ENCODE peak calls at places on chromosomes 4 and X, in four cellular contexts. One of them, this sample, is unnamed.

GRCh38 chr4:7747556-7747955 is 192.1 kb downstream of the AFAP1 start:
- DNase-seq in A549: no peak
- DNase-seq in GM12878: no peak
- DNase-seq in K562: no peak
- DNase-seq in this sample: no peak

GRCh38 chrX:48801281-48802088 is at the start of gene HDAC6:
- DNase-seq in GM12878: peak; percentile 94
- DNase-seq in K562: peak; percentile 91
- DNase-seq in A549: peak; percentile 99
- DNase-seq in this sample: peak; percentile 95

GRCh38 chr4:109631709-109632108 is 71.5 kb downstream of the CASP6 start:
- DNase-seq in GM12878: no peak
- DNase-seq in A549: peak; percentile 33
- DNase-seq in K562: no peak
- DNase-seq in this sample: no peak

GRCh38 chr4:64230709-64231310 is 178.4 kb downstream of the TECRL start:
- DNase-seq in GM12878: no peak
- DNase-seq in K562: no peak
- DNase-seq in A549: peak; percentile 14
- DNase-seq in this sample: no peak

GRCh38 chrX:9698566-9698965 is 67.1 kb downstream of the GPR143 start:
- DNase-seq in A549: no peak
- DNase-seq in K562: no peak
- DNase-seq in GM12878: no peak
- DNase-seq in this sample: no peak

GRCh38 chrX:131703646-131704045 is 159.8 kb downstream of the OR13H1 start:
- DNase-seq in A549: peak; percentile 24
- DNase-seq in GM12878: no peak
- DNase-seq in K562: no peak
- DNase-seq in this sample: no peak

GRCh38 chr4:122577189-122577553 is 43.7 kb downstream of the IL21 start:
- DNase-seq in K562: no peak
- DNase-seq in A549: no peak
- DNase-seq in GM12878: no peak
- DNase-seq in this sample: no peak

GRCh38 chrX:147838465-147839131 is 73.1 kb upstream of the FMR1 start:
- DNase-seq in A549: peak; percentile 16
- DNase-seq in GM12878: no peak
- DNase-seq in K562: no peak
- DNase-seq in this sample: peak; percentile 6

GRCh38 chr4:57119054-57119651 is 9.0 kb upstream of the IGFBP7 start:
- DNase-seq in GM12878: no peak
- DNase-seq in A549: peak; percentile 75
- DNase-seq in K562: no peak
- DNase-seq in this sample: no peak

GRCh38 chr4:54659213-54660144 is 1.7 kb downstream of the KIT start:
- DNase-seq in GM12878: no peak
- DNase-seq in K562: peak; percentile 16
- DNase-seq in A549: no peak
- DNase-seq in this sample: no peak

GRCh38 chr4:31045724-31046318 is 325.7 kb downstream of the PCDH7 start:
- DNase-seq in K562: no peak
- DNase-seq in GM12878: no peak
- DNase-seq in A549: peak; percentile 15
- DNase-seq in this sample: no peak

GRCh38 chr4:3703677-3704521 is 62.3 kb upstream of the ADRA2C start:
- DNase-seq in A549: no peak
- DNase-seq in K562: no peak
- DNase-seq in GM12878: no peak
- DNase-seq in this sample: no peak

GRCh38 chrX:14922437-14922836 is 49.2 kb downstream of the MOSPD2 start:
- DNase-seq in A549: no peak
- DNase-seq in K562: no peak
- DNase-seq in GM12878: no peak
- DNase-seq in this sample: no peak

GRCh38 chr4:127782275-127783025 is at the start of gene HSPA4L:
- DNase-seq in K562: no peak
- DNase-seq in GM12878: peak; percentile 49
- DNase-seq in A549: peak; percentile 72
- DNase-seq in this sample: peak; percentile 68

GRCh38 chr4:44232262-44232661 is 216.3 kb downstream of the KCTD8 start:
- DNase-seq in K562: no peak
- DNase-seq in GM12878: no peak
- DNase-seq in A549: no peak
- DNase-seq in this sample: no peak

GRCh38 chr4:84920591-84920990 is 45.9 kb downstream of the WDFY3 start:
- DNase-seq in A549: no peak
- DNase-seq in GM12878: no peak
- DNase-seq in K562: no peak
- DNase-seq in this sample: no peak

GRCh38 chr4:38189445-38189844 is 229.2 kb downstream of the PTTG2 start:
- DNase-seq in A549: peak; percentile 74
- DNase-seq in GM12878: no peak
- DNase-seq in K562: no peak
- DNase-seq in this sample: peak; percentile 65

GRCh38 chrX:120308959-120309872 is 2.0 kb downstream of the TMEM255A start:
- DNase-seq in A549: peak; percentile 85
- DNase-seq in K562: no peak
- DNase-seq in GM12878: peak; percentile 47
- DNase-seq in this sample: peak; percentile 57

GRCh38 chrX:16918979-16919378 is 27.5 kb upstream of the REPS2 start:
- DNase-seq in A549: no peak
- DNase-seq in GM12878: no peak
- DNase-seq in K562: no peak
- DNase-seq in this sample: no peak

GRCh38 chrX:7028246-7028645 is 119.3 kb upstream of the STS start:
- DNase-seq in K562: no peak
- DNase-seq in GM12878: no peak
- DNase-seq in A549: no peak
- DNase-seq in this sample: no peak

GRCh38 chr4:25113915-25114904 is 46.0 kb downstream of the SEPSECS start:
- DNase-seq in A549: no peak
- DNase-seq in GM12878: no peak
- DNase-seq in K562: peak; percentile 30
- DNase-seq in this sample: no peak

GRCh38 chr4:141458501-141458900 is 177.9 kb upstream of the IL15 start:
- DNase-seq in GM12878: no peak
- DNase-seq in K562: no peak
- DNase-seq in A549: peak; percentile 48
- DNase-seq in this sample: no peak

GRCh38 chrX:19924285-19924684 is 36.9 kb upstream of the SH3KBP1 start:
- DNase-seq in A549: no peak
- DNase-seq in GM12878: no peak
- DNase-seq in K562: no peak
- DNase-seq in this sample: no peak

GRCh38 chr4:141643557-141643956 is 7.2 kb downstream of the IL15 start:
- DNase-seq in K562: no peak
- DNase-seq in GM12878: no peak
- DNase-seq in A549: peak; percentile 57
- DNase-seq in this sample: no peak

GRCh38 chr4:84681488-84682274 is 98.8 kb downstream of the CDS1 start:
- DNase-seq in GM12878: no peak
- DNase-seq in K562: peak; percentile 10
- DNase-seq in A549: no peak
- DNase-seq in this sample: peak; percentile 38

GRCh38 chr4:102223461-102223860 is 121.8 kb downstream of the SLC39A8 start:
- DNase-seq in A549: no peak
- DNase-seq in K562: no peak
- DNase-seq in GM12878: no peak
- DNase-seq in this sample: no peak

GRCh38 chr4:31788676-31789075 is 1068.5 kb downstream of the PCDH7 start:
- DNase-seq in A549: no peak
- DNase-seq in GM12878: no peak
- DNase-seq in K562: no peak
- DNase-seq in this sample: no peak

GRCh38 chr4:72152731-72153130 is 120.9 kb downstream of the NPFFR2 start:
- DNase-seq in GM12878: no peak
- DNase-seq in A549: no peak
- DNase-seq in K562: no peak
- DNase-seq in this sample: no peak

GRCh38 chrX:153845195-153845594 is 14.9 kb upstream of the PDZD4 start:
- DNase-seq in A549: no peak
- DNase-seq in GM12878: no peak
- DNase-seq in K562: no peak
- DNase-seq in this sample: no peak

GRCh38 chrX:103656623-103657022 is 27.8 kb downstream of the TCEAL1 start:
- DNase-seq in GM12878: no peak
- DNase-seq in K562: no peak
- DNase-seq in A549: peak; percentile 88
- DNase-seq in this sample: no peak

GRCh38 chrX:12771445-12772069 is 19.7 kb upstream of the PRPS2 start:
- DNase-seq in K562: peak; percentile 71
- DNase-seq in A549: peak; percentile 73
- DNase-seq in GM12878: peak; percentile 20
- DNase-seq in this sample: no peak

GRCh38 chrX:41447897-41448296 is 754 bp downstream of the NYX start:
- DNase-seq in GM12878: no peak
- DNase-seq in A549: no peak
- DNase-seq in K562: no peak
- DNase-seq in this sample: no peak

GRCh38 chrX:14923761-14924160 is 50.5 kb downstream of the MOSPD2 start:
- DNase-seq in K562: no peak
- DNase-seq in A549: no peak
- DNase-seq in GM12878: no peak
- DNase-seq in this sample: no peak

GRCh38 chr4:184355857-184356256 is 118.5 kb downstream of the IRF2 start:
- DNase-seq in K562: no peak
- DNase-seq in GM12878: no peak
- DNase-seq in A549: no peak
- DNase-seq in this sample: no peak

GRCh38 chr4:13977755-13978154 is 350.2 kb upstream of the BOD1L1 start:
- DNase-seq in K562: no peak
- DNase-seq in GM12878: no peak
- DNase-seq in A549: no peak
- DNase-seq in this sample: no peak

GRCh38 chr4:97238956-97239698 is 904.1 kb downstream of the STPG2 start:
- DNase-seq in GM12878: no peak
- DNase-seq in K562: no peak
- DNase-seq in A549: no peak
- DNase-seq in this sample: no peak

GRCh38 chr4:99625369-99625768 is 32.3 kb downstream of the C4orf54 start:
- DNase-seq in A549: no peak
- DNase-seq in GM12878: no peak
- DNase-seq in K562: no peak
- DNase-seq in this sample: no peak

GRCh38 chr4:99629962-99630554 is 27.6 kb downstream of the C4orf54 start:
- DNase-seq in K562: no peak
- DNase-seq in A549: no peak
- DNase-seq in GM12878: no peak
- DNase-seq in this sample: no peak

GRCh38 chr4:99628040-99628439 is 29.6 kb downstream of the C4orf54 start:
- DNase-seq in GM12878: no peak
- DNase-seq in K562: no peak
- DNase-seq in A549: no peak
- DNase-seq in this sample: no peak

GRCh38 chr4:99624141-99624719 is 33.4 kb downstream of the C4orf54 start:
- DNase-seq in GM12878: no peak
- DNase-seq in K562: no peak
- DNase-seq in A549: no peak
- DNase-seq in this sample: no peak
- TF ChIP-seq POLR2AphosphoS2 in GM12878: no peak
- TF ChIP-seq POLR2AphosphoS2 in K562: no peak
- TF ChIP-seq POLR2AphosphoS2 in A549: no peak
- TF ChIP-seq POLR2AphosphoS2 in this sample: no peak

GRCh38 chrX:117701050-117701449 is 415.6 kb downstream of the KLHL13 start:
- DNase-seq in A549: no peak
- DNase-seq in GM12878: no peak
- DNase-seq in K562: no peak
- DNase-seq in this sample: no peak
- TF ChIP-seq POLR2AphosphoS2 in A549: no peak
- TF ChIP-seq POLR2AphosphoS2 in GM12878: no peak
- TF ChIP-seq POLR2AphosphoS2 in K562: no peak
- TF ChIP-seq POLR2AphosphoS2 in this sample: no peak

GRCh38 chr4:28916585-28916984 is 1803.6 kb upstream of the PCDH7 start:
- DNase-seq in K562: no peak
- DNase-seq in A549: no peak
- DNase-seq in GM12878: no peak
- DNase-seq in this sample: no peak

GRCh38 chr4:28921886-28922285 is 1798.3 kb upstream of the PCDH7 start:
- DNase-seq in A549: no peak
- DNase-seq in K562: no peak
- DNase-seq in GM12878: no peak
- DNase-seq in this sample: no peak

DNA sequence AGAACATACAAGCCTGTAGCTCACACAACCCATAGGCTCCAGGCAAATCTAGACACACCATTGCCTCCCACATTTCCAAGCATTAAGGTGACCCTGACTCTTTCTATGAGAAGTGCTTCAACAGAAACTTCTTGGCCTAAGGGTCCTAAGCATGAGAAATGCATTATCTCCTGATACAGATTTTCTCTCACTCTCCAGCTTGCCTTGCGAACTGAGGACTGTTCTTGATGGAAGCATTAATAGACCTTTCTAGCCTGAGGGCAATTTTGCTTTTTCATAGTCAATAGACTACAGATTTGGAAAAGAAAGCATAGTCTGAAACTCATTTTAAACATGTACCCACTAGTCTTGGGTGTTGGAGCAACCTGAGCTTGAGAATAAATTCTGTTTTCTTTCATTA is 1801.3 kb upstream of the PCDH7 start:
- DNase-seq in A549: no peak
- DNase-seq in GM12878: no peak
- DNase-seq in K562: no peak
- DNase-seq in this sample: no peak
- TF ChIP-seq POLR2AphosphoS2 in A549: no peak
- TF ChIP-seq POLR2AphosphoS2 in GM12878: no peak
- TF ChIP-seq POLR2AphosphoS2 in K562: no peak
- TF ChIP-seq POLR2AphosphoS2 in this sample: no peak

GRCh38 chr4:66785479-66785878 is 759.8 kb downstream of the CENPC start:
- DNase-seq in K562: no peak
- DNase-seq in A549: no peak
- DNase-seq in GM12878: no peak
- DNase-seq in this sample: no peak
- TF ChIP-seq POLR2AphosphoS2 in K562: no peak
- TF ChIP-seq POLR2AphosphoS2 in A549: no peak
- TF ChIP-seq POLR2AphosphoS2 in GM12878: no peak
- TF ChIP-seq POLR2AphosphoS2 in this sample: no peak

This sample was measured in HepG2.